ENCODE peak calls at places on chromosome 15, in six cellular contexts. Y is IMR-90, I is H1, M is trophoblast cell, D is mesenchymal stem cell, Z is neuronal stem cell. C is an unnamed sample.

GRCh38 chr15:37093480-37094410 is 6.6 kb downstream of the MEIS2 start:
- DNase-seq in M (no peak), Y (peak; percentile 69), Z (no peak), I (no peak), D (peak; percentile 84), C (no peak)

GRCh38 chr15:52228928-52229327 is 37.7 kb upstream of the GNB5 start:
- DNase-seq in Z (no peak), M (peak; percentile 97), I (peak; percentile 58), Y (no peak), D (no peak), C (peak; percentile 81)

GRCh38 chr15:66963710-66964109 is 101.7 kb upstream of the SMAD3 start:
- DNase-seq in Y (peak; percentile 22), I (no peak), M (no peak), D (no peak), Z (no peak), C (no peak)

GRCh38 chr15:51751687-51752683 is 588 bp downstream of the TMOD2 start:
- DNase-seq in D (peak; percentile 56), Z (peak; percentile 29), M (no peak), Y (peak; percentile 34), I (peak; percentile 58), C (peak; percentile 50)

GRCh38 chr15:55993111-55993803 is at the start of gene NEDD4:
- DNase-seq in Y (peak; percentile 86), M (peak; percentile 79), Z (peak; percentile 79), D (peak; percentile 92), I (peak; percentile 85), C (peak; percentile 85)

GRCh38 chr15:27639595-27639994 is 459.5 kb downstream of the OCA2 start:
- DNase-seq in Y (no peak), M (no peak), Z (no peak), D (no peak), I (no peak), C (no peak)

GRCh38 chr15:73959012-73959581 is 32.8 kb downstream of the LOXL1 start:
- DNase-seq in D (no peak), I (no peak), M (no peak), Y (no peak), Z (no peak), C (no peak)

GRCh38 chr15:52005748-52006701 is 13.0 kb upstream of the MAPK6 start:
- DNase-seq in Z (no peak), I (no peak), Y (peak; percentile 85), D (peak; percentile 66), M (no peak), C (no peak)

GRCh38 chr15:99495430-99496301 is 70.1 kb upstream of the MEF2A start:
- DNase-seq in I (no peak), D (no peak), Z (no peak), Y (peak; percentile 24), M (no peak), C (no peak)

GRCh38 chr15:60673918-60674558 is 195.1 kb upstream of the ICE2 start:
- DNase-seq in D (peak; percentile 96), M (peak; percentile 36), Y (peak; percentile 96), Z (no peak), I (no peak), C (no peak)

DNA sequence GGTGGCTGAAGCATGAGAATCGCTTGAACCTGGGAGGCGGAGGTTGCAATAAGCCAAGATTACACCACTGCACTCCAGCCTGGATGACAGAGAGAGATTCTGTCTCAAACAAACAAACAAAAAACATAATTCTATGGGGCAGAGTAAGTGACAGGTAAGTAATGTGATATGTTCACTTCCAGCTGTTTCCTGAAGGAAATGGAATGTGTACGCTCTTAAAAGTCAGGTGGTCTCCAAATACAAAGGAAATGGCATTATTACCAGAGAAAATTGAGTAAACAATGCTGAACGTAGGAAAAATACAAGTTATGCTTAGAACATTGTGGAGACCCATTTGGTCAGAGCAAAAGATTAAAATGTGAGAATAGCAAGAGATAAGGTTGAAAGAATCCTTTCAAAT is 278.5 kb downstream of the SCAPER start:
- DNase-seq in D (no peak), I (no peak), Y (no peak), M (no peak), Z (no peak), C (no peak)
- H4K91ac ChIP-seq in D (no peak overlapping the region), I (no peak overlapping the region), Y (no peak overlapping the region), M (no peak overlapping the region), Z (no peak overlapping the region), C (no peak overlapping the region)

GRCh38 chr15:63940956-63941620 is 105.2 kb downstream of the DAPK2 start:
- DNase-seq in D (no peak), Z (no peak), I (peak; percentile 33), Y (no peak), M (no peak), C (peak; percentile 7)

GRCh38 chr15:63941698-63942465 is 104.4 kb downstream of the DAPK2 start:
- DNase-seq in Y (no peak), D (no peak), I (peak; percentile 34), M (no peak), Z (no peak), C (peak; percentile 14)

GRCh38 chr15:63943829-63944680 is 102.2 kb downstream of the DAPK2 start:
- DNase-seq in Z (no peak), M (no peak), Y (no peak), I (peak; percentile 28), D (no peak), C (peak; percentile 12)

GRCh38 chr15:63944681-63944955 is 101.7 kb downstream of the DAPK2 start:
- DNase-seq in Y (no peak), I (peak; percentile 19), Z (no peak), M (no peak), D (no peak), C (peak; percentile 13)

GRCh38 chr15:63942486-63943365 is 103.6 kb downstream of the DAPK2 start:
- DNase-seq in Z (no peak), D (no peak), Y (no peak), I (peak; percentile 35), M (no peak), C (peak; percentile 20)
- H4K91ac ChIP-seq in Z (no peak overlapping the region), D (no peak overlapping the region), Y (no peak overlapping the region), I (no peak overlapping the region), M (no peak overlapping the region), C (no peak overlapping the region)

GRCh38 chr15:63833246-63833696 is 477 bp downstream of the HERC1 start:
- DNase-seq in D (peak; percentile 75), Z (peak; percentile 48), Y (peak; percentile 36), M (no peak), I (peak; percentile 56), C (peak; percentile 39)
- H4K91ac ChIP-seq in D (no peak overlapping the region), Z (no peak overlapping the region), Y (no peak overlapping the region), M (peak overlapping the region; percentile 79), I (no peak overlapping the region), C (no peak overlapping the region)

GRCh38 chr15:70322051-70322668 is 224.4 kb upstream of the TLE3 start:
- DNase-seq in I (no peak), Y (no peak), Z (no peak), M (no peak), D (no peak), C (no peak)
- H4K91ac ChIP-seq in I (no peak overlapping the region), Y (no peak overlapping the region), Z (no peak overlapping the region), M (no peak overlapping the region), D (no peak overlapping the region), C (no peak overlapping the region)

DNA sequence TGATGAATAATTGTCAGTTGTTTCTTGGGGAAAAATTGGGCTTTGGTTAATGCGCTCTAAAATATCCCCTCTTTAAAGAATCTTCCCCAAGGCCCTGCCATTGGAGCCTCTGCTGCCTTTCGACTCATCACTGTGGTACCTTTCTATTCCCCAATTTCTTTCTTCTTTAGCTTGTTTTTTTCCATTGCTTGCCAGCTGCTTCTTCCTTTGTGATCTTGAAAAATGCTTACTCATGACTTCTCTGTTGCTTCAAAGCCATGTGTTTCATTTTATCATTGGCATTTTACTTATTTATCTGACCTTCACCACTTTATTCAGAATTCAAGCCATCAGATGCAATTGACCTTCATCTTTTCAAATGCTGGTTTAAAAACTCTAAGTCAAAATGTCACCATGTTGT is 84.4 kb downstream of the SV2B start:
- DNase-seq in D (no peak), Z (no peak), M (no peak), Y (no peak), I (no peak), C (no peak)
- H4K91ac ChIP-seq in D (no peak overlapping the region), Z (no peak overlapping the region), M (no peak overlapping the region), Y (no peak overlapping the region), I (no peak overlapping the region), C (no peak overlapping the region)

GRCh38 chr15:49769225-49769624 is 148.4 kb downstream of the DTWD1 start:
- DNase-seq in Y (no peak), M (no peak), D (no peak), Z (no peak), I (no peak), C (no peak)
- H4K91ac ChIP-seq in Y (no peak overlapping the region), M (no peak overlapping the region), D (no peak overlapping the region), Z (no peak overlapping the region), I (no peak overlapping the region), C (no peak overlapping the region)

GRCh38 chr15:38669160-38669505 is 104.5 kb upstream of the RASGRP1 start:
- DNase-seq in D (no peak), Y (no peak), M (no peak), Z (no peak), I (no peak), C (no peak)

GRCh38 chr15:38667875-38668274 is 103.3 kb upstream of the RASGRP1 start:
- DNase-seq in I (no peak), D (no peak), Z (no peak), M (no peak), Y (no peak), C (no peak)

GRCh38 chr15:38668433-38669159 is 104.0 kb upstream of the RASGRP1 start:
- DNase-seq in D (no peak), I (no peak), Z (peak; percentile 42), Y (no peak), M (no peak), C (no peak)

GRCh38 chr15:38665586-38665985 is 101.0 kb upstream of the RASGRP1 start:
- DNase-seq in M (no peak), D (no peak), Y (no peak), Z (no peak), I (no peak), C (no peak)

GRCh38 chr15:38666865-38667264 is 102.3 kb upstream of the RASGRP1 start:
- DNase-seq in M (no peak), Z (no peak), I (no peak), Y (no peak), D (no peak), C (no peak)
- H4K91ac ChIP-seq in M (no peak overlapping the region), Z (no peak overlapping the region), I (no peak overlapping the region), Y (no peak overlapping the region), D (no peak overlapping the region), C (no peak overlapping the region)

GRCh38 chr15:79981861-79982455 is 11.0 kb upstream of the BCL2A1 start:
- DNase-seq in Y (no peak), D (no peak), I (peak; percentile 41), Z (no peak), M (no peak), C (no peak)

GRCh38 chr15:79987569-79987955 is 16.6 kb upstream of the BCL2A1 start:
- DNase-seq in Z (no peak), D (no peak), I (no peak), M (no peak), Y (no peak), C (no peak)

GRCh38 chr15:79987969-79988368 is 17.0 kb upstream of the BCL2A1 start:
- DNase-seq in I (no peak), M (no peak), D (no peak), Y (no peak), Z (no peak), C (no peak)

GRCh38 chr15:79988448-79989117 is 17.6 kb upstream of the BCL2A1 start:
- DNase-seq in M (no peak), D (no peak), Z (no peak), Y (no peak), I (no peak), C (no peak)

DNA sequence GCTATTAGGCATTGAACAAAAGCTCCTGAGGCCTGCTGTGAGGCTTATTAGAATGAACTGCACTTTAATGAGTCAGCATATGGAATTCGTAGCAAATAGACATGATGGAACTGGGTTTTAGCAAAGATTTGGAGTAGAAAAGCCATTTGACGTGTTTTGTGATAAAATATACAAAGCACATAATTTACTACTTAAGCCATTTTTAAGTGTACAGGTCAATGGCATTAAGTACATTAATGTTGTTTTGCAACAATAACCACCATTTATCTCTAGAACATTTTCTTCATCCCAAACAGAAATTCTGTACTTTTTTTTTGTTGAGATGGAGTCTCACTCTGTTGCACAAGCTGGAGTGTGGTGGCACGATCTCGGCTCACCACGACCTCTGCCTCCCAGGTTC is 14.6 kb upstream of the BCL2A1 start:
- DNase-seq in D (no peak), Y (no peak), M (no peak), Z (no peak), I (no peak), C (no peak)
- H4K91ac ChIP-seq in D (no peak overlapping the region), Y (no peak overlapping the region), M (no peak overlapping the region), Z (no peak overlapping the region), I (no peak overlapping the region), C (no peak overlapping the region)

C was measured in H9.